ENCODE peak calls at places on chromosome 13, in six cellular contexts. One of them, this sample, is unnamed. For H3K27me3, the result is how much of the 10 kb centered on the place peaks cover.

GRCh38 chr13:76455960-76456359 is 430.2 kb downstream of the KCTD12 start:
- DNase-seq in psoas muscle: no peak
- DNase-seq in lower lobe of right lung: no peak
- DNase-seq in spleen: no peak
- DNase-seq in mesenchymal stem cell: peak
- DNase-seq in H9: no peak
- DNase-seq in this sample: no peak

GRCh38 chr13:106297283-106297682 is 238.2 kb downstream of the EFNB2 start:
- DNase-seq in psoas muscle: no peak
- DNase-seq in mesenchymal stem cell: no peak
- DNase-seq in lower lobe of right lung: no peak
- DNase-seq in spleen: no peak
- DNase-seq in H9: no peak
- DNase-seq in this sample: no peak

GRCh38 chr13:26628706-26629105 is 71.2 kb downstream of the WASF3 start:
- DNase-seq in spleen: no peak
- DNase-seq in lower lobe of right lung: no peak
- DNase-seq in psoas muscle: no peak
- DNase-seq in mesenchymal stem cell: no peak
- DNase-seq in H9: peak
- DNase-seq in this sample: no peak

GRCh38 chr13:36413161-36413560 is 19.1 kb upstream of the CCNA1 start:
- DNase-seq in psoas muscle: no peak
- DNase-seq in spleen: no peak
- DNase-seq in lower lobe of right lung: no peak
- DNase-seq in H9: no peak
- DNase-seq in mesenchymal stem cell: no peak
- DNase-seq in this sample: no peak

GRCh38 chr13:40590112-40590862 is 76.2 kb downstream of the FOXO1 start:
- DNase-seq in psoas muscle: no peak
- DNase-seq in spleen: no peak
- DNase-seq in lower lobe of right lung: no peak
- DNase-seq in H9: no peak
- DNase-seq in mesenchymal stem cell: no peak
- DNase-seq in this sample: no peak

GRCh38 chr13:35512271-35512920 is 35.9 kb upstream of the MAB21L1 start:
- DNase-seq in spleen: no peak
- DNase-seq in H9: no peak
- DNase-seq in psoas muscle: peak
- DNase-seq in mesenchymal stem cell: peak
- DNase-seq in lower lobe of right lung: no peak
- DNase-seq in this sample: no peak

GRCh38 chr13:107649071-107649470 is 566.3 kb downstream of the LIG4 start:
- DNase-seq in H9: no peak
- DNase-seq in mesenchymal stem cell: peak
- DNase-seq in lower lobe of right lung: no peak
- DNase-seq in spleen: no peak
- DNase-seq in psoas muscle: no peak
- DNase-seq in this sample: no peak

GRCh38 chr13:48686810-48687209 is 33.1 kb downstream of the CYSLTR2 start:
- DNase-seq in lower lobe of right lung: no peak
- DNase-seq in psoas muscle: no peak
- DNase-seq in mesenchymal stem cell: no peak
- DNase-seq in spleen: no peak
- DNase-seq in H9: no peak
- DNase-seq in this sample: no peak

GRCh38 chr13:79647518-79647917 is 166.6 kb downstream of the NDFIP2 start:
- DNase-seq in spleen: no peak
- DNase-seq in lower lobe of right lung: no peak
- DNase-seq in mesenchymal stem cell: no peak
- DNase-seq in H9: no peak
- DNase-seq in psoas muscle: no peak
- DNase-seq in this sample: no peak

GRCh38 chr13:104414771-104415170 is 1348.6 kb upstream of the SLC10A2 start:
- DNase-seq in lower lobe of right lung: no peak
- DNase-seq in mesenchymal stem cell: no peak
- DNase-seq in psoas muscle: no peak
- DNase-seq in spleen: no peak
- DNase-seq in H9: no peak
- DNase-seq in this sample: no peak

GRCh38 chr13:58953638-58954037 is 1210.1 kb downstream of the DIAPH3 start:
- DNase-seq in spleen: no peak
- DNase-seq in H9: no peak
- DNase-seq in psoas muscle: no peak
- DNase-seq in lower lobe of right lung: no peak
- DNase-seq in mesenchymal stem cell: no peak
- DNase-seq in this sample: no peak

GRCh38 chr13:30019648-30020626 is 169.5 kb upstream of the UBL3 start:
- DNase-seq in lower lobe of right lung: no peak
- DNase-seq in psoas muscle: no peak
- DNase-seq in mesenchymal stem cell: no peak
- DNase-seq in H9: no peak
- DNase-seq in spleen: no peak
- DNase-seq in this sample: no peak

GRCh38 chr13:53138369-53139036 is 109.9 kb downstream of the OLFM4 start:
- DNase-seq in H9: no peak
- DNase-seq in psoas muscle: peak
- DNase-seq in lower lobe of right lung: no peak
- DNase-seq in spleen: no peak
- DNase-seq in mesenchymal stem cell: peak
- DNase-seq in this sample: no peak

GRCh38 chr13:23378009-23378632 is 55.4 kb downstream of the SACS start:
- DNase-seq in psoas muscle: no peak
- DNase-seq in lower lobe of right lung: no peak
- DNase-seq in mesenchymal stem cell: peak
- DNase-seq in H9: no peak
- DNase-seq in spleen: no peak
- DNase-seq in this sample: no peak

GRCh38 chr13:27375686-27376326 is 48.6 kb upstream of the GTF3A start:
- DNase-seq in lower lobe of right lung: peak
- DNase-seq in spleen: no peak
- DNase-seq in mesenchymal stem cell: peak
- DNase-seq in psoas muscle: peak
- DNase-seq in H9: peak
- DNase-seq in this sample: no peak

GRCh38 chr13:66969291-66969690 is 260.8 kb downstream of the PCDH9 start:
- DNase-seq in H9: no peak
- DNase-seq in lower lobe of right lung: no peak
- DNase-seq in spleen: no peak
- DNase-seq in mesenchymal stem cell: no peak
- DNase-seq in psoas muscle: no peak
- DNase-seq in this sample: no peak

GRCh38 chr13:30744056-30744684 is 8.8 kb downstream of the ALOX5AP start:
- DNase-seq in psoas muscle: no peak
- DNase-seq in mesenchymal stem cell: peak
- DNase-seq in lower lobe of right lung: peak
- DNase-seq in H9: no peak
- DNase-seq in spleen: peak
- DNase-seq in this sample: no peak

GRCh38 chr13:80215368-80215767 is 125.6 kb downstream of the SPRY2 start:
- DNase-seq in mesenchymal stem cell: peak
- DNase-seq in spleen: no peak
- DNase-seq in H9: no peak
- DNase-seq in psoas muscle: no peak
- DNase-seq in lower lobe of right lung: no peak
- DNase-seq in this sample: no peak

GRCh38 chr13:30787747-30788535 is 52.6 kb downstream of the ALOX5AP start:
- DNase-seq in spleen: no peak
- DNase-seq in psoas muscle: no peak
- DNase-seq in mesenchymal stem cell: no peak
- DNase-seq in lower lobe of right lung: no peak
- DNase-seq in H9: no peak
- DNase-seq in this sample: no peak

GRCh38 chr13:98632971-98633370 is 56.1 kb upstream of the STK24 start:
- DNase-seq in spleen: no peak
- DNase-seq in mesenchymal stem cell: no peak
- DNase-seq in H9: no peak
- DNase-seq in psoas muscle: no peak
- DNase-seq in lower lobe of right lung: no peak
- DNase-seq in this sample: no peak

GRCh38 chr13:57633950-57634828 is 2.6 kb downstream of the PCDH17 start:
- DNase-seq in mesenchymal stem cell: no peak
- DNase-seq in spleen: peak
- DNase-seq in lower lobe of right lung: no peak
- DNase-seq in psoas muscle: no peak
- DNase-seq in H9: peak
- DNase-seq in this sample: peak

GRCh38 chr13:40994581-40995230 is 24.4 kb downstream of the ELF1 start:
- DNase-seq in psoas muscle: no peak
- DNase-seq in lower lobe of right lung: no peak
- DNase-seq in spleen: no peak
- DNase-seq in mesenchymal stem cell: no peak
- DNase-seq in H9: no peak
- DNase-seq in this sample: no peak

GRCh38 chr13:50467156-50467814 is 376.2 kb downstream of the DLEU7 start:
- DNase-seq in lower lobe of right lung: no peak
- DNase-seq in H9: no peak
- DNase-seq in spleen: no peak
- DNase-seq in mesenchymal stem cell: no peak
- DNase-seq in psoas muscle: no peak
- DNase-seq in this sample: no peak

DNA sequence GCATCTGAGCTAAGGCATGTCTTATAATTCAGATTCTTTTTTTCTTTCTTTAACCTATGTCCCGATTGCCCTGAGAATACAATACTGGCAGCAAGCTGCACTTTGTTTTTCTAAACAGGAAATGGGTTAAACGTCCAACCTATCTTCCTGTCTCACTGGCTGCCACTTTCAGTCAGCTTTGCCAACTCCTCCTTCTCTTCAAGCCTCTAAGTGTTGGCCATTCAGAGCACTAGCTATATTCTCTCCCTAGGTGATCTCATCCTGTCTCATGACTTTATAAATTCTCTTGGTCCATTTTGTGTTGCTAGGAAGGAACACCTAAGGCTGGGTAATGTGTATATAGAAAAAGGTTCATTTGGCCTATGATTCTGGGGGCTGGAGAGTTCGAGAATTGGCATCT is 109.5 kb upstream of the TSC22D1 start:
- DNase-seq in psoas muscle: no peak
- DNase-seq in spleen: no peak
- DNase-seq in mesenchymal stem cell: no peak
- DNase-seq in H9: no peak
- DNase-seq in lower lobe of right lung: no peak
- DNase-seq in this sample: no peak
- H3K27ac ChIP-seq in psoas muscle: no peak
- H3K27ac ChIP-seq in spleen: no peak
- H3K27ac ChIP-seq in mesenchymal stem cell: no peak
- H3K27ac ChIP-seq in H9: no peak
- H3K27ac ChIP-seq in lower lobe of right lung: no peak
- H3K27ac ChIP-seq in this sample: no peak

GRCh38 chr13:112449545-112449930 is 73.4 kb downstream of the SPACA7 start:
- DNase-seq in mesenchymal stem cell: no peak
- DNase-seq in psoas muscle: peak
- DNase-seq in spleen: peak
- DNase-seq in lower lobe of right lung: no peak
- DNase-seq in H9: peak
- DNase-seq in this sample: no peak

GRCh38 chr13:112447761-112448603 is 71.8 kb downstream of the SPACA7 start:
- DNase-seq in mesenchymal stem cell: no peak
- DNase-seq in lower lobe of right lung: no peak
- DNase-seq in spleen: peak
- DNase-seq in psoas muscle: peak
- DNase-seq in H9: peak
- DNase-seq in this sample: no peak

GRCh38 chr13:112447306-112447705 is 71.2 kb downstream of the SPACA7 start:
- DNase-seq in spleen: peak
- DNase-seq in psoas muscle: peak
- DNase-seq in H9: no peak
- DNase-seq in mesenchymal stem cell: no peak
- DNase-seq in lower lobe of right lung: no peak
- DNase-seq in this sample: no peak

GRCh38 chr13:112450118-112450517 is 74.0 kb downstream of the SPACA7 start:
- DNase-seq in spleen: peak
- DNase-seq in psoas muscle: no peak
- DNase-seq in mesenchymal stem cell: no peak
- DNase-seq in lower lobe of right lung: no peak
- DNase-seq in H9: no peak
- DNase-seq in this sample: no peak

GRCh38 chr13:112448621-112449544 is 72.7 kb downstream of the SPACA7 start:
- DNase-seq in H9: no peak
- DNase-seq in psoas muscle: peak
- DNase-seq in mesenchymal stem cell: no peak
- DNase-seq in lower lobe of right lung: no peak
- DNase-seq in spleen: peak
- DNase-seq in this sample: no peak
- H3K27me3 ChIP-seq in H9: under half
- H3K27me3 ChIP-seq in psoas muscle: under half
- H3K27me3 ChIP-seq in mesenchymal stem cell: under half
- H3K27me3 ChIP-seq in lower lobe of right lung: under half
- H3K27me3 ChIP-seq in spleen: under half
- H3K27me3 ChIP-seq in this sample: under half

GRCh38 chr13:44049546-44049945 is 169.8 kb downstream of the LACC1 start:
- DNase-seq in lower lobe of right lung: no peak
- DNase-seq in psoas muscle: no peak
- DNase-seq in spleen: no peak
- DNase-seq in mesenchymal stem cell: no peak
- DNase-seq in H9: no peak
- DNase-seq in this sample: no peak

GRCh38 chr13:44052843-44053607 is 173.3 kb downstream of the LACC1 start:
- DNase-seq in spleen: no peak
- DNase-seq in lower lobe of right lung: peak
- DNase-seq in H9: peak
- DNase-seq in mesenchymal stem cell: peak
- DNase-seq in psoas muscle: no peak
- DNase-seq in this sample: no peak

GRCh38 chr13:44050450-44051063 is 170.9 kb downstream of the LACC1 start:
- DNase-seq in H9: no peak
- DNase-seq in lower lobe of right lung: no peak
- DNase-seq in mesenchymal stem cell: peak
- DNase-seq in spleen: no peak
- DNase-seq in psoas muscle: no peak
- DNase-seq in this sample: no peak

GRCh38 chr13:44051405-44051804 is 171.7 kb downstream of the LACC1 start:
- DNase-seq in H9: no peak
- DNase-seq in mesenchymal stem cell: no peak
- DNase-seq in spleen: no peak
- DNase-seq in psoas muscle: no peak
- DNase-seq in lower lobe of right lung: no peak
- DNase-seq in this sample: no peak

GRCh38 chr13:44051923-44052322 is 172.2 kb downstream of the LACC1 start:
- DNase-seq in spleen: no peak
- DNase-seq in psoas muscle: no peak
- DNase-seq in H9: no peak
- DNase-seq in mesenchymal stem cell: peak
- DNase-seq in lower lobe of right lung: no peak
- DNase-seq in this sample: no peak
- H3K27ac ChIP-seq in spleen: no peak
- H3K27ac ChIP-seq in psoas muscle: no peak
- H3K27ac ChIP-seq in H9: no peak
- H3K27ac ChIP-seq in mesenchymal stem cell: no peak
- H3K27ac ChIP-seq in lower lobe of right lung: no peak
- H3K27ac ChIP-seq in this sample: peak

DNA sequence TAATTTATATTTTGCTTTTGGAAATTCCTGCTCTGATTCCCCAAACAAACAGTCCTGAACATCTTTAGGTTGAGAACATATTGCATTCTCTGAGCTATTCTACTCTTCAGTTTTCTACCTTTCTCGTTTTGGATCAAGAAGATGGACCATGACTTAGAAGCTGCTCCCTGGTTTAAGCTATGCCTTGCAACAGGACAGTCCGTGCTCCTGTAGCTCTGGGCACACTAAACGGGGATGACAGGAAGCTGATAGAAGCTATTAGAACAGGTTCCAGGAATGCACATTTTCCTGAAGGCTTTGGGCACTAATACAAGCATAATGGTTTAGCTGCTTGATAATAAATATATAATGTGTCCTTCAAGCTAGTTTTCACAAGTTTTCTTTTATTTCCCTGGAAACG is 385.2 kb downstream of the HS6ST3 start:
- DNase-seq in mesenchymal stem cell: no peak
- DNase-seq in lower lobe of right lung: no peak
- DNase-seq in H9: no peak
- DNase-seq in psoas muscle: no peak
- DNase-seq in spleen: no peak
- DNase-seq in this sample: no peak
- H3K27me3 ChIP-seq in mesenchymal stem cell: under half
- H3K27me3 ChIP-seq in lower lobe of right lung: under half
- H3K27me3 ChIP-seq in H9: under half
- H3K27me3 ChIP-seq in psoas muscle: under half
- H3K27me3 ChIP-seq in spleen: under half
- H3K27me3 ChIP-seq in this sample: under half